ENCODE peak calls at places on chromosomes 6 and 20, in four cellular contexts. Y is non-pigmented ciliary epithelial cell, S is substantia nigra, Z is foreskin fibroblast. T is an unnamed sample.

GRCh38 chr20:36836591-36837329 is 39.2 kb upstream of the TLDC2 start:
- DNase-seq in Y (no peak), S (no peak), Z (peak; percentile 73), T (peak; percentile 53)

GRCh38 chr6:30530013-30530412 is 26.3 kb downstream of the GNL1 start:
- DNase-seq in Y (no peak), S (no peak), Z (no peak), T (no peak)

GRCh38 chr20:62642666-62643520 is 590 bp downstream of the SLCO4A1 start:
- DNase-seq in Y (no peak), S (no peak), Z (peak; percentile 61), T (no peak)

GRCh38 chr6:156423075-156423474 is 354.1 kb upstream of the ARID1B start:
- DNase-seq in Y (peak; percentile 42), S (no peak), Z (no peak), T (no peak)

GRCh38 chr6:132760256-132760655 is 2.6 kb upstream of the VNN2 start:
- DNase-seq in Y (no peak), S (no peak), Z (no peak), T (no peak)

GRCh38 chr6:7624781-7625710 is 35.0 kb downstream of the SNRNP48 start:
- DNase-seq in Y (no peak), S (no peak), Z (no peak), T (no peak)

GRCh38 chr20:37406010-37406998 is 60.4 kb downstream of the SRC start:
- DNase-seq in Y (no peak), S (no peak), Z (peak; percentile 69), T (no peak)

GRCh38 chr6:30884521-30885480 is 482 bp downstream of the DDR1 start:
- DNase-seq in Y (no peak), S (peak; percentile 67), Z (peak; percentile 63), T (peak; percentile 67)

GRCh38 chr6:15956205-15957106 is 172.4 kb upstream of the MYLIP start:
- DNase-seq in Y (no peak), S (no peak), Z (no peak), T (no peak)

GRCh38 chr20:59818911-59819310 is 114.5 kb downstream of the SYCP2 start:
- DNase-seq in Y (no peak), S (no peak), Z (no peak), T (no peak)

GRCh38 chr6:154923199-154923869 is 71.8 kb upstream of the TIAM2 start:
- DNase-seq in Y (no peak), S (no peak), Z (no peak), T (no peak)

GRCh38 chr6:90445533-90446108 is 141.3 kb downstream of the MAP3K7 start:
- DNase-seq in Y (no peak), S (no peak), Z (no peak), T (no peak)

T was measured in Ammon's horn.